ENCODE peak calls at places on chromosomes 3 and 15, in eight cellular contexts. F is HS-5; U is CD14-positive monocyte; C is stimulated activated CD4-positive, alpha-beta T cell treated with anti-CD3 and anti-CD28 coated beads, Interleukin-15, amount 100 ng/mL, for 1 hour; J is brain microvascular endothelial cell; P is MCF 10A; E is NCI-H1092; R is activated CD4-positive, alpha-beta T cell treated with anti-CD3 and anti-CD28 coated beads for 24 hours. L is an unnamed sample.

GRCh38 chr15:36940636-36941285 is 159.6 kb downstream of the MEIS2 start:
- DNase-seq in F (no peak), U (no peak), C (no peak), J (no peak), P (no peak), E (no peak), R (no peak), L (no peak)

GRCh38 chr3:188680189-188680588 is 491.6 kb upstream of the TPRG1 start:
- DNase-seq in F (no peak), U (no peak), C (no peak), J (no peak), P (no peak), E (no peak), R (no peak), L (no peak)

GRCh38 chr3:39101022-39101689 is 6.3 kb downstream of the GORASP1 start:
- DNase-seq in F (no peak), U (peak; percentile 60), C (no peak), J (no peak), P (peak; percentile 51), E (no peak), R (peak; percentile 36), L (no peak)

GRCh38 chr3:126423191-126424038 is 28.7 kb downstream of the CFAP100 start:
- DNase-seq in F (no peak), U (no peak), C (no peak), J (no peak), P (no peak), E (no peak), R (no peak), L (no peak)

GRCh38 chr15:80072285-80072684 is 12.8 kb downstream of the ZFAND6 start:
- DNase-seq in F (peak; percentile 76), U (no peak), C (no peak), J (peak; percentile 77), P (peak; percentile 89), E (peak; percentile 47), R (no peak), L (peak; percentile 93)

GRCh38 chr3:42431099-42431498 is 20.7 kb upstream of the LYZL4 start:
- DNase-seq in F (no peak), U (no peak), C (no peak), J (no peak), P (no peak), E (no peak), R (no peak), L (no peak)

GRCh38 chr3:8500208-8500961 is 1.2 kb upstream of the LMCD1 start:
- DNase-seq in F (no peak), U (no peak), C (no peak), J (peak; percentile 66), P (no peak), E (no peak), R (no peak), L (no peak)

GRCh38 chr3:47715928-47716327 is 65.8 kb downstream of the SMARCC1 start:
- DNase-seq in F (peak; percentile 47), U (no peak), C (no peak), J (peak; percentile 86), P (peak; percentile 65), E (no peak), R (no peak), L (no peak)

GRCh38 chr3:98612587-98612986 is 19.2 kb upstream of the CPOX start:
- DNase-seq in F (no peak), U (no peak), C (no peak), J (no peak), P (peak; percentile 74), E (no peak), R (no peak), L (no peak)